ENCODE peak calls at places on chromosomes 6 and 20, in five cellular contexts. X, C, Z, P and H are unnamed samples.

GRCh38 chr6:163457637-163458561 is 43.4 kb downstream of the QKI start:
- DNase-seq in X (peak), C (no peak), P (no peak), Z (no peak), H (no peak)

GRCh38 chr20:32607324-32607723 is 22.2 kb upstream of the NOL4L start:
- DNase-seq in X (no peak), Z (no peak), P (no peak), C (no peak), H (no peak)

GRCh38 chr20:25279403-25279802 is 31.5 kb downstream of the PYGB start:
- DNase-seq in C (no peak), Z (no peak), P (no peak), X (no peak), H (no peak)

GRCh38 chr6:40550096-40550731 is 37.0 kb downstream of the LRFN2 start:
- DNase-seq in Z (peak), C (peak), X (no peak), P (no peak), H (no peak)

GRCh38 chr20:10218536-10219451 is at the start of gene SNAP25:
- DNase-seq in X (no peak), P (peak), C (peak), Z (peak), H (peak)

GRCh38 chr6:122772724-122773123 is 6.8 kb upstream of the FABP7 start:
- DNase-seq in C (no peak), P (no peak), Z (no peak), X (no peak), H (no peak)

GRCh38 chr6:91291071-91291470 is 704.2 kb upstream of the MAP3K7 start:
- DNase-seq in C (no peak), X (no peak), P (no peak), Z (no peak), H (no peak)

GRCh38 chr6:537114-537513 is 119.8 kb downstream of the HUS1B start:
- DNase-seq in Z (no peak), P (no peak), C (no peak), X (no peak), H (no peak)

GRCh38 chr20:25270829-25271251 is 23.0 kb downstream of the PYGB start:
- DNase-seq in Z (peak), X (no peak), P (no peak), C (peak), H (no peak)

GRCh38 chr6:125232466-125232865 is 69.3 kb downstream of the HDDC2 start:
- DNase-seq in Z (no peak), P (no peak), C (no peak), X (no peak), H (no peak)

GRCh38 chr20:709864-710761 is 34.5 kb upstream of the SCRT2 start:
- DNase-seq in C (no peak), P (no peak), X (no peak), Z (peak), H (no peak)

GRCh38 chr6:37418727-37419126 is 14.3 kb upstream of the CMTR1 start:
- DNase-seq in Z (no peak), P (no peak), C (no peak), X (no peak), H (no peak)

GRCh38 chr20:32626859-32627636 is 41.9 kb upstream of the NOL4L start:
- DNase-seq in P (no peak), C (no peak), X (no peak), Z (peak), H (no peak)

GRCh38 chr20:54021446-54022235 is 48.8 kb downstream of the BCAS1 start:
- DNase-seq in P (no peak), C (no peak), Z (no peak), X (no peak), H (no peak)

GRCh38 chr6:122407712-122408111 is 8.3 kb downstream of the HSF2 start:
- DNase-seq in P (no peak), C (no peak), X (no peak), Z (no peak), H (no peak)

GRCh38 chr20:51810155-51811039 is 8.1 kb upstream of the SALL4 start:
- DNase-seq in X (no peak), Z (no peak), C (no peak), P (no peak), H (no peak)
- TF ChIP-seq CTCF in X (no peak), Z (no peak), C (no peak), P (no peak), H (peak)

DNA sequence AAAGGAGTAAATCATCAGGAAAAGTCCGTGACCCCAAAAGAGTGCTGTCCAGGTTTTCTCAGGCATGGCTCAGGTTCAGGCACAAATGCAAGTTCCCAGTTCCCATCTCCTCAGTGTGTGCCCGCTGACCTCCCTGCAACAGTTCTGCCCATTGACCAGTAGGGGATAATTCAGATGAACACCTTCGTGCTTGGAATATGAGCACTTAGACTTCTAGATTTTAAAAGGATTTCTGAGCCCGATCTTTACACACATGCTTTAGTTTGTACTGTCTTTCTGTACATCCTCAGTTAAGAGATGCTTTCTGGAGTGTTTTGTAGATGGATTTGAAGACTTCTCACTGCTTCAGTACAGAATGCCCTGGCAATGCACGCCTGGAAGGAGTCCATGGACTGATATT is 239.7 kb upstream of the PLCB4 start:
- DNase-seq in C (no peak), P (no peak), Z (no peak), X (no peak), H (no peak)
- TF ChIP-seq CTCF in C (no peak), P (no peak), Z (no peak), X (no peak), H (peak)

DNA sequence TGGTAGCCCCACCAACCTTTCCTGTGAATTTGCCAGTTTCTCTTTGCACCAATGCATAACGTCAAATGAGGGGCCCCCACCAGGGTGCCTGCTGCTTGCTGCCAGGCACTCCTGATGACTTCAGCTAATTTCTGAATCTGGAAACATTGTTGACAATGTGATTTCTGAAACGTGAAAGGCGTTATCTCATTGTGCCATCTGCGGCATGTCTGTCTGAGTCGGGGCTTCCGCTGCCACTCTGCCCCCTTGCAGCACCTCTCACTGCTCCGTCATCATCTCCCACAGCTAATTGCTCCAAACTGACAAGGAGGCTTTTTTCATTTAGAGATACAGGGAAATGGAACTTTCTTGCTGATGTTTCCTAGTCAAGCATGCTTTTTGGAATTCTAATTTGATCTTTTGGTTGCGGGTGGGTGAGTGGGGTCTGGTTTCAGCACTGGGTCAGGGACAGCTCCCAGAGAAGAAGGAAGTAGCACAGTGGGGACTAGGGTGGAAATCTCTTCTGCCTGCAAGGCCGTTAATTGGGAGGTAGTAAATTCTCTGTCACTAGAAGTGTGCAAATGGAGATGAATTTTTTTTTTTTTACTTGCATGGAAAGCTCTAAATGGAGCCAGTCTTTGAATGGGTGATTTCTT is 233.5 kb downstream of the DHX35 start:
- DNase-seq in Z (no peak), C (no peak), X (no peak), P (no peak), H (no peak)
- TF ChIP-seq CTCF in Z (no peak), C (no peak), X (no peak), P (no peak), H (no peak)

GRCh38 chr6:95648636-95649035 is 71.3 kb downstream of the MANEA start:
- DNase-seq in X (no peak), C (no peak), P (no peak), Z (no peak), H (no peak)
- TF ChIP-seq CTCF in X (no peak), C (no peak), P (no peak), Z (no peak), H (no peak)

GRCh38 chr6:49915035-49915434 is 48.7 kb upstream of the CRISP1 start:
- DNase-seq in Z (no peak), X (no peak), P (no peak), C (no peak), H (no peak)
- TF ChIP-seq CTCF in Z (no peak), X (no peak), P (no peak), C (no peak), H (no peak)

DNA sequence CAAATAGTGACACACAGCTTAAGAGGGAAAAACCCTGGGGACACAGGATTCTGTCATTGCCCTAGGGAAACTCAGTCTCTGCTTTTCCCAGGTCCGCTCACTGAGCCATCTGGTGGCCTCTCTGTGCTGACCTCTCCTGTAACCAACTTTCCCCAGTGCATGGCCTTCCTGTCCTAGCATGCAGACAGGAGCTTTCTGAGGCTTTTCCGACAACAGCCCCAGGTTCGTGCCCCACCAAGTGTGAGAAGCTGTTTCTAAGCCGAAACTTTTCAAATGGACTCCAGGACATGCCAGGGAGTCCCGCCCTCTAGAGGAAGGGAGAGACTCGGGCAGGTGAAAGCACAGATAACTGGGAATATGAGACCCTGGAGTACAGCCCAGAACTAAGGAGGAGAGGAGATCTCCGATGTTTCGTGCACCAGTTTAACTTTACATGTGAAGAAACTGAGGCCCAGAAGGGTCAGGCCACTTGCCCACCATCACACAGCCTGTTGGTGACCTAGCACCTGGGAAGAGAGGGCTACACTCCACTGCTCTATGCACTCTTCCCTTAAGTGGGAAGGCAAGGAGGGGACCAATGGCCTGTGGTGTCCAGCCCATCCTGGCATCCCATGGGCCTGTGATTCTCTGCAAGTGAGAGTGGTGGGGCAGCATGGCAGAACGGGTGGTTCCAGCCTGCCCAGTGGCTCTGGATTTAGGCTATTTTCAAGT is 46.2 kb downstream of the RPP40 start:
- DNase-seq in X (no peak), P (no peak), C (no peak), Z (no peak), H (no peak)
- TF ChIP-seq CTCF in X (no peak), P (no peak), C (no peak), Z (no peak), H (peak)

DNA sequence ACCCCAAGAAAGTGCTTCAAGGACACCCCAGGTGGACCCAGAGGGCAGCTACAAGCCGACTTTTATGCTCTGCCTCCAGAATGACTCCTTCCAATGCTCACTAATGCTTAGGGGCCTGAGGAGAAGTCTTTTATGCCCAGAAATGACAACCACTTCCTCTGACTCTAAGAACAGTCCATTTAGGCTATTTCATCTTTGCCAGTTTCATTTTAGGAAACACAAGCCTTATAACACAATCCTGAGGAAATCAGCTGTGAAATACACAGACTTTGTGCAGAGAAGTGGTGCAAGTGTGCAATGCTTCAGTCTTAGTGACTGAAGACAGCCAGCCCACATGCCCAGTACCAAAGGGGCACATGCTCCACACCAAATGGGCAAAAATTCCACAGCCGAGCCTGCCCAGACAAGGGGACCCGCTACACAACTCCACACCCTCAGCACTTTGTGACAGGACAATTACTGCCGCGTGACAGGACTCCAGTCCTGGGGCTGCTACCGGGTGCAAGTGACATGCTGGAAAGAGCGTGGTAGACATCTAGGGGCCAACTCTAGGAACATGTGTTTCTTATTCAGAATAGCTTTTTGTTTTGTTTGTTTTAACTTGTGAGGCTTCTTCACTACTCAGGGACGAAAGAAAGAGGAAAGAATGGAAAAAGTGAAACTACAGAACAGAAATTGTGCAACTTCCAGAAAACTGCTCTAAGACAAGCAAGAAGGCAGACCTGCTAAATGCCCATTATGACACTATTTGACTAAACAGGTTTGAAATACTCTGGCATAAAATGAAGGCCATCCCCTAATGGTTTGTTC is 28.2 kb upstream of the PLAGL1 start:
- DNase-seq in C (no peak), X (peak), Z (no peak), P (no peak), H (no peak)
- TF ChIP-seq CTCF in C (no peak), X (no peak), Z (no peak), P (no peak), H (no peak)